ENCODE peak calls at places on chromosome 9, in nine cellular contexts. X is left ventricle myocardium inferior, N is cardiac muscle cell, K is upper lobe of right lung, M is MM.1S, Y is fibroblast of lung, B is upper lobe of left lung, C is AG04449, H is epithelial cell of esophagus. Z is an unnamed sample.

GRCh38 chr9:123742009-123742767 is 187.7 kb downstream of the DENND1A start:
- DNase-seq in X (peak), N (peak), K (no peak), M (no peak), Y (peak), B (no peak), C (no peak), H (no peak), Z (peak)

GRCh38 chr9:73034962-73035361 is 82.1 kb upstream of the ALDH1A1 start:
- DNase-seq in X (no peak), N (no peak), K (no peak), M (no peak), Y (no peak), B (no peak), C (no peak), H (no peak), Z (no peak)

GRCh38 chr9:75063556-75064305 is 24.2 kb downstream of the NMRK1 start:
- DNase-seq in X (no peak), N (no peak), K (no peak), M (no peak), Y (peak), B (no peak), C (no peak), H (peak), Z (no peak)

GRCh38 chr9:136857166-136857565 is 5.0 kb downstream of the MAMDC4 start:
- DNase-seq in X (peak), N (no peak), K (no peak), M (no peak), Y (no peak), B (no peak), C (no peak), H (no peak), Z (no peak)

GRCh38 chr9:77851862-77852602 is 179.6 kb downstream of the GNAQ start:
- DNase-seq in X (no peak), N (no peak), K (no peak), M (no peak), Y (peak), B (peak), C (no peak), H (no peak), Z (peak)

GRCh38 chr9:24487946-24488345 is 57.8 kb downstream of the IZUMO3 start:
- DNase-seq in X (no peak), N (no peak), K (no peak), M (no peak), Y (no peak), B (no peak), C (no peak), H (no peak), Z (no peak)

GRCh38 chr9:123615381-123615780 is 259.4 kb downstream of the CRB2 start:
- DNase-seq in X (no peak), N (no peak), K (no peak), M (peak), Y (no peak), B (no peak), C (no peak), H (no peak), Z (no peak)

GRCh38 chr9:136723362-136723976 is 11.1 kb downstream of the DIPK1B start:
- DNase-seq in X (no peak), N (no peak), K (no peak), M (no peak), Y (no peak), B (no peak), C (no peak), H (no peak), Z (no peak)

GRCh38 chr9:90734631-90735030 is 67.0 kb upstream of the SYK start:
- DNase-seq in X (no peak), N (no peak), K (no peak), M (no peak), Y (no peak), B (no peak), C (no peak), H (no peak), Z (no peak)

GRCh38 chr9:16001856-16002255 is 449.0 kb downstream of the CCDC171 start:
- DNase-seq in X (no peak), N (peak), K (no peak), M (no peak), Y (peak), B (no peak), C (no peak), H (no peak), Z (peak)

GRCh38 chr9:12680341-12680740 is 12.8 kb upstream of the TYRP1 start:
- DNase-seq in X (no peak), N (peak), K (no peak), M (no peak), Y (peak), B (no peak), C (no peak), H (no peak), Z (peak)
- TF ChIP-seq CTCF in X (no peak), N (no peak), K (no peak), M (no peak), Y (no peak), B (no peak), C (no peak), H (no peak), Z (no peak)

GRCh38 chr9:112198646-112199045 is 23.5 kb upstream of the SUSD1 start:
- DNase-seq in X (no peak), N (no peak), K (no peak), M (no peak), Y (no peak), B (no peak), C (no peak), H (no peak), Z (no peak)

GRCh38 chr9:112194969-112195431 is 19.9 kb upstream of the SUSD1 start:
- DNase-seq in X (no peak), N (peak), K (no peak), M (no peak), Y (peak), B (no peak), C (no peak), H (no peak), Z (peak)

GRCh38 chr9:112203536-112203935 is 28.4 kb upstream of the SUSD1 start:
- DNase-seq in X (no peak), N (peak), K (no peak), M (no peak), Y (peak), B (no peak), C (no peak), H (peak), Z (peak)

DNA sequence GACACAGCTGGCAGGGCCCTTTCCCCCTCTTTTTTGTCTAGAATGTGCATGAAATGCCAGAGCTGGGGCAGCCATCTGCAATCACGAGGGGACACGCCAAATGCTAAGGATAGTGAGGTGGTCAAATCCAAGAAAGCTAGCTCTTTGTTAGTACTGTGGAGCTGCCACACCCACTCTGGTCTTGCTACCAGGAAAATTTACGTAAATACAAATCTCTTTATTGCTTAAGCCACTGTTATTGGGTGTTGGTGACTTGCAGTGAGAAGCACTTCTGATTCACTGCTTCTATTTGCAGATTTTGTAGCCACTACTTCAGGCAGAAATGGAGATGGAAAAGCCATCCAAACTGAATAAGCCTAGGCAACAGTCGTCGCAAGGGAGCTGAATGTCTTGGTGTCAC is 25.6 kb upstream of the SUSD1 start:
- DNase-seq in X (no peak), N (no peak), K (no peak), M (no peak), Y (no peak), B (no peak), C (no peak), H (peak), Z (no peak)
- H3K4me3 ChIP-seq in X (no peak), N (no peak), K (no peak), M (no peak), Y (no peak), B (no peak), C (no peak), H (no peak), Z (no peak)

GRCh38 chr9:68683433-68683832 is 21.6 kb upstream of the PIP5K1B start:
- DNase-seq in X (no peak), N (no peak), K (no peak), M (no peak), Y (no peak), B (no peak), C (no peak), H (no peak), Z (no peak)

GRCh38 chr9:68672625-68673024 is 32.4 kb upstream of the PIP5K1B start:
- DNase-seq in X (no peak), N (no peak), K (no peak), M (no peak), Y (no peak), B (no peak), C (no peak), H (no peak), Z (no peak)

GRCh38 chr9:68678430-68678829 is 26.6 kb upstream of the PIP5K1B start:
- DNase-seq in X (no peak), N (peak), K (no peak), M (no peak), Y (no peak), B (no peak), C (no peak), H (no peak), Z (no peak)
- TF ChIP-seq CTCF in X (peak), N (peak), K (peak), M (peak), Y (no peak), B (no peak), C (no peak), H (no peak), Z (no peak)

GRCh38 chr9:706073-706472 is 135.4 kb upstream of the DMRT1 start:
- DNase-seq in X (no peak), N (no peak), K (no peak), M (peak), Y (no peak), B (no peak), C (no peak), H (no peak), Z (no peak)
- H3K4me3 ChIP-seq in X (peak), N (no peak), K (peak), M (peak), Y (peak), B (no peak), C (no peak), H (no peak), Z (no peak)

DNA sequence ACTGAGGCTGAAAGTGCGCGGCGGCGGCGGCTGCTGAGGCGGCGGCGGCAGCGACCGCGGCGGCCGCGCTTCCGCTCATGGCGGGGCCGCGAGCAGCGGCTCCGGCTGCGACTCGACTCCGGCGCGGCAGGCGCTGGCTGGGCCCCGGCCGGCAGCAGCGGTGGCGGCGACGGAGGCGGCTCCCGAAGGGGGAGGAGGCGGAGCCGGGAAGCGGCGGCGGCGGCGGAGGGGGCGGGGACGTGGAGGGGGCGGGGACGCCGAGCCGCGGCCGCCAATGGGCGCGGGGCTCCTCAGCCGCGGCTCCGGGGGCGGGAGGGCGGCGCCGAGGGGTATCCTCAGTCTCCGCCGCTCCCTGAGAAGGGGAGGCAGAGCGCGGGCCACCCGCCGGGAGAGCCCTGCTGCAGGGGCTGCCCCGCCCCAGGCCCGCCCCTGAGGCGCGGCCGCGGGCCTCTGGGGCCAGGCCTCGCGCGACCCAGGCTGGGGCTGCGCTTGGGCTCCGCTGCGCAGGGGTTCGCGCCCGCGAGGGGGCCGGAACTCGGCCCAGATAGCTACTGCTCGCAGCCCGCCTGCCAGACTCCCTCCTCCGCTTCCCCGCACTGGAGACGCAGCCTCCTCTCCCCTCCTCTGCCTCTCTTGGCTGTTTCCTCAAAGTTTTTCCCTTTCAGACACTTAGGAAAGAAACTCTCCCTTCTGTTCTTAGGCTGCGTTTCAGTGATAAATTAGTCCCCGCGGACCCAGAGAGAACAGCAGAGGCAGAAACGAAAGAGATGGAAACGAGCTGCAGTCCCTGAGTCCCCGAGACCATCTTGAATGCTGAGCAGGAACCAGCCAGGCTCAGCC is 85.0 kb upstream of the MELK start:
- DNase-seq in X (peak), N (peak), K (peak), M (peak), Y (peak), B (peak), C (peak), H (peak), Z (peak)
- TF ChIP-seq CTCF in X (peak), N (no peak), K (no peak), M (no peak), Y (no peak), B (peak), C (peak), H (no peak), Z (no peak)

Z was measured in fibroblast of the aortic adventitia.